ENCODE peak calls at places on chromosomes 3 and 15, in eight cellular contexts. R, E, Q, S, P, Z, G and I are unnamed samples.

GRCh38 chr15:29456255-29456654 is 186.6 kb upstream of the NSMCE3 start:
- DNase-seq in R (no peak), E (no peak), Q (no peak), S (no peak), P (no peak), Z (no peak), G (no peak), I (no peak)

GRCh38 chr15:90594297-90594696 is 64.6 kb downstream of the CRTC3 start:
- DNase-seq in R (peak; percentile 65), E (peak; percentile 96), Q (peak; percentile 82), S (peak; percentile 68), P (peak; percentile 80), Z (peak; percentile 92), G (peak; percentile 81), I (peak; percentile 75)

GRCh38 chr3:113516115-113516505 is 1.2 kb upstream of the SPICE1 start:
- DNase-seq in R (no peak), E (peak; percentile 38), Q (no peak), S (no peak), P (no peak), Z (peak; percentile 42), G (peak; percentile 48), I (no peak)

GRCh38 chr3:52841981-52842340 is 7.1 kb upstream of the MUSTN1 start:
- DNase-seq in R (no peak), E (no peak), Q (no peak), S (no peak), P (no peak), Z (no peak), G (no peak), I (no peak)

GRCh38 chr3:72892081-72892763 is 4.4 kb downstream of the GXYLT2 start:
- DNase-seq in R (no peak), E (no peak), Q (peak; percentile 45), S (no peak), P (no peak), Z (peak; percentile 27), G (peak; percentile 67), I (no peak)

GRCh38 chr15:55799287-55800212 is 56.6 kb upstream of the PRTG start:
- DNase-seq in R (no peak), E (no peak), Q (peak; percentile 14), S (peak; percentile 19), P (peak; percentile 4), Z (peak; percentile 8), G (peak; percentile 43), I (no peak)

GRCh38 chr3:105714459-105714858 is 154.4 kb downstream of the CBLB start:
- DNase-seq in R (no peak), E (no peak), Q (no peak), S (no peak), P (no peak), Z (no peak), G (no peak), I (no peak)

GRCh38 chr3:48015451-48016182 is 599 bp downstream of the MAP4 start:
- DNase-seq in R (no peak), E (no peak), Q (no peak), S (no peak), P (no peak), Z (no peak), G (no peak), I (no peak)

GRCh38 chr3:168071535-168071934 is 24.2 kb downstream of the GOLIM4 start:
- DNase-seq in R (no peak), E (no peak), Q (no peak), S (no peak), P (no peak), Z (no peak), G (peak; percentile 88), I (no peak)

GRCh38 chr3:51392301-51393095 is 1.4 kb downstream of the RBM15B start:
- DNase-seq in R (no peak), E (no peak), Q (no peak), S (no peak), P (no peak), Z (no peak), G (no peak), I (no peak)

GRCh38 chr3:51390600-51391074 is 448 bp upstream of the RBM15B start:
- DNase-seq in R (no peak), E (no peak), Q (no peak), S (no peak), P (no peak), Z (no peak), G (no peak), I (no peak)

GRCh38 chr3:51393096-51393495 is 2.0 kb downstream of the RBM15B start:
- DNase-seq in R (no peak), E (no peak), Q (no peak), S (no peak), P (no peak), Z (no peak), G (no peak), I (no peak)

GRCh38 chr3:51391075-51391565 is at the start of gene RBM15B:
- DNase-seq in R (peak; percentile 99), E (peak; percentile 97), Q (peak; percentile 92), S (peak; percentile 98), P (peak; percentile 80), Z (peak; percentile 98), G (peak; percentile 97), I (peak; percentile 99)

DNA sequence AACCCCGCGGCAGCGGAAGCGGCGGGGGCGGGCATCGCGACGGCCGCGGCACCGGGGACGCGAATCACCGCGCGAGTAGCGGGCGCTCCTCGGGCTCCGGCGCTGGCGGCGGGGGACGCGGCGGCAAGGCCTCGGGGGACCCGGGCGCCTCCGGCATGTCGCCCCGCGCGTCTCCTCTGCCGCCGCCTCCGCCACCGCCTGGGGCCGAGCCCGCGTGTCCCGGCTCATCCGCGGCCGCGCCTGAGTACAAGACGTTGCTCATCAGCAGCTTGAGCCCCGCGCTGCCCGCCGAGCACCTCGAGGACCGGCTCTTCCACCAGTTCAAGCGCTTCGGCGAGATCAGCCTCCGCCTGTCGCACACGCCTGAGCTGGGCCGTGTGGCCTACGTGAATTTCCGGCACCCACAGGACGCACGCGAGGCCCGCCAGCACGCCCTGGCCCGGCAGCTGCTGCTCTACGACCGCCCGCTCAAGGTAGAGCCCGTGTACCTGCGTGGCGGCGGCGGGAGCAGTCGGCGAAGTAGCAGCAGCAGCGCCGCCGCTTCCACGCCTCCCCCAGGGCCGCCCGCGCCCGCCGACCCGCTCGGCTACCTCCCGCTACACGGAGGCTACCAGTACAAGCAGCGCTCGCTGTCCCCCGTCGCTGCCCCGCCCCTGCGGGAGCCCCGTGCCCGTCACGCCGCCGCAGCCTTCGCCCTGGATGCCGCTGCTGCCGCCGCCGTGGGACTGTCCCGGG is 648 bp downstream of the RBM15B start:
- DNase-seq in R (peak; percentile 39), E (no peak), Q (no peak), S (no peak), P (no peak), Z (peak; percentile 31), G (peak; percentile 13), I (peak; percentile 72)
- H3K36me3 ChIP-seq in R (peaks cover 3% of the 10 kb centered on the region), E (no peaks in the 10 kb centered on the region), Q (peaks cover 15% of the 10 kb centered on the region), S (peaks cover 71% of the 10 kb centered on the region), P (peaks cover 19% of the 10 kb centered on the region), Z (no peaks in the 10 kb centered on the region), G (peaks cover 75% of the 10 kb centered on the region), I (peaks cover 51% of the 10 kb centered on the region)

DNA sequence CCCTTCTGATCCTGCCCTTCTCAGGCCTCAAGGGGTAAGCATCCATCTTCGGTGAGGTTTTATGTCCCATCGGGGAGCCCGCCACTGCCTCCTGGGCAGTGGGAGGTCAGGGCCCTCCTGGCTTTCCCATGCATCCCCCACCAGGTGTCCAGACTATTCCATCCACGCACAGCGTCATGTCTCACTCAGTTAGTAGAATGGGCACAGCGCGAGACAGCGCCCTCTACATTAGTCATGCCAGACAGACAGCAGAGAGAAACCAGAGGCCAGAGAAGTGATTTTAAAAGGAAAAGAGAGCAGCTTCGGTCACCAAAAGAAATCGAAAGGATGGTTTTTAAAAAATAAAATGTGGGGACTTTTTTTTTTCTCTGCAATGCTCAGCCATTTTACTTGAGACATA is 49.8 kb downstream of the ZDHHC3 start:
- DNase-seq in R (no peak), E (no peak), Q (no peak), S (no peak), P (no peak), Z (no peak), G (no peak), I (no peak)
- TF ChIP-seq CTCF in R (no peak), E (no peak), Q (no peak), S (no peak), P (no peak), Z (no peak), G (peak; percentile 61), I (no peak)

GRCh38 chr3:120441776-120442175 is 9.0 kb downstream of the FSTL1 start:
- DNase-seq in R (no peak), E (no peak), Q (no peak), S (no peak), P (no peak), Z (no peak), G (no peak), I (no peak)

GRCh38 chr3:120442975-120443517 is 7.7 kb downstream of the FSTL1 start:
- DNase-seq in R (no peak), E (no peak), Q (no peak), S (no peak), P (no peak), Z (no peak), G (no peak), I (no peak)

GRCh38 chr3:120448707-120449650 is 1.8 kb downstream of the FSTL1 start:
- DNase-seq in R (peak; percentile 27), E (no peak), Q (peak; percentile 15), S (no peak), P (no peak), Z (peak; percentile 13), G (peak; percentile 72), I (no peak)

GRCh38 chr3:120446891-120447668 is 3.7 kb downstream of the FSTL1 start:
- DNase-seq in R (no peak), E (no peak), Q (no peak), S (no peak), P (no peak), Z (no peak), G (no peak), I (no peak)

DNA sequence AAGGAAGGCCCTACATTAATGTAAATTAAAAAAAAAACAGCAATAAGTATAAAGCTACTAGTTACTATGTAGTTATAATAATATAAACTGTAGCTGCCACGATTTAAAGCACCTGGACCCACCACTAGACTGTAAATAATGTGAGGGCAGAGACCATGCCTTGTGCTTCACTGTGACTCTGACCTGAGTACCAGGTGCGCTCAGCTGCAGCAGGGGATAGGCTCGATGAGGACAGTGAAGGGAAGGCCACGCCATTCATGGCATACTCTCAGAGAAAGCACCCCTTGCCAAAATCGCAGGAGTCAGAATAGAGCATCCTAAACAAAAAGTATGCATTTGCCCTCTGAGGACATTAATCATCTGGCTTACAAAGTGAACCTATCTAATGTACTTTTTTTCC is 5.1 kb downstream of the FSTL1 start:
- DNase-seq in R (no peak), E (no peak), Q (no peak), S (no peak), P (no peak), Z (no peak), G (no peak), I (no peak)
- H3K4me3 ChIP-seq in R (no peak overlapping the region), E (no peak overlapping the region), Q (no peak overlapping the region), S (peak overlapping the region; percentile 86), P (no peak overlapping the region), Z (no peak overlapping the region), G (no peak overlapping the region), I (no peak overlapping the region)

GRCh38 chr15:41001524-41001923 is 48.3 kb downstream of the CHAC1 start:
- DNase-seq in R (no peak), E (peak; percentile 24), Q (no peak), S (no peak), P (no peak), Z (peak; percentile 57), G (peak; percentile 70), I (no peak)

GRCh38 chr15:40995656-40996055 is 42.4 kb downstream of the CHAC1 start:
- DNase-seq in R (no peak), E (no peak), Q (no peak), S (no peak), P (no peak), Z (no peak), G (no peak), I (no peak)

GRCh38 chr15:40999190-40999589 is 45.9 kb downstream of the CHAC1 start:
- DNase-seq in R (no peak), E (no peak), Q (no peak), S (no peak), P (no peak), Z (no peak), G (peak; percentile 96), I (no peak)
- H3K36me3 ChIP-seq in R (peaks cover 4% of the 10 kb centered on the region), E (peaks cover 11% of the 10 kb centered on the region), Q (peaks cover 6% of the 10 kb centered on the region), S (peaks cover 58% of the 10 kb centered on the region), P (peaks cover 8% of the 10 kb centered on the region), Z (no peaks in the 10 kb centered on the region), G (peaks cover 44% of the 10 kb centered on the region), I (peaks cover 1% of the 10 kb centered on the region)